ENCODE peak calls at places on chromosomes 3 and 15, in four cellular contexts. Y is K562, D is GM12891, G is GM12878. Q is an unnamed sample.

GRCh38 chr15:96247631-96248305 is 82.7 kb upstream of the NR2F2 start:
- DNase-seq in Y (no peak), D (no peak), G (no peak), Q (no peak)

GRCh38 chr3:31275038-31275562 is 257.6 kb upstream of the STT3B start:
- DNase-seq in Y (no peak), D (no peak), G (no peak), Q (no peak)

GRCh38 chr3:195086341-195086740 is 184.6 kb downstream of the XXYLT1 start:
- DNase-seq in Y (no peak), D (no peak), G (no peak), Q (no peak)

GRCh38 chr3:184154909-184155643 is at the start of gene DVL3:
- DNase-seq in Y (peak), D (peak), G (no peak), Q (peak)

GRCh38 chr3:128794067-128794768 is 68.2 kb downstream of the RAB7A start:
- DNase-seq in Y (no peak), D (no peak), G (no peak), Q (no peak)

GRCh38 chr3:45140392-45140791 is 5.8 kb downstream of the CDCP1 start:
- DNase-seq in Y (no peak), D (no peak), G (no peak), Q (no peak)

GRCh38 chr3:178808748-178809147 is 262.9 kb downstream of the ZMAT3 start:
- DNase-seq in Y (no peak), D (no peak), G (no peak), Q (no peak)

GRCh38 chr3:109930592-109930991 is 593.2 kb upstream of the DPPA4 start:
- DNase-seq in Y (no peak), D (no peak), G (no peak), Q (no peak)

GRCh38 chr15:91278956-91279355 is 178.9 kb downstream of the SV2B start:
- DNase-seq in Y (no peak), D (no peak), G (no peak), Q (no peak)

GRCh38 chr3:143596957-143597642 is 251.2 kb downstream of the SLC9A9 start:
- DNase-seq in Y (peak), D (no peak), G (no peak), Q (no peak)

GRCh38 chr3:188439080-188439479 is 285.1 kb downstream of the LPP start:
- DNase-seq in Y (no peak), D (no peak), G (no peak), Q (no peak)

GRCh38 chr3:1348547-1348946 is 255.7 kb downstream of the CNTN6 start:
- DNase-seq in Y (no peak), D (no peak), G (no peak), Q (no peak)

GRCh38 chr3:54146383-54147239 is 24.3 kb downstream of the CACNA2D3 start:
- DNase-seq in Y (peak), D (peak), G (no peak), Q (peak)

GRCh38 chr15:72117448-72117697 is 577 bp downstream of the MYO9A start:
- DNase-seq in Y (peak), D (peak), G (no peak), Q (peak)

GRCh38 chr15:51100785-51101489 is 6.2 kb upstream of the TNFAIP8L3 start:
- DNase-seq in Y (no peak), D (no peak), G (no peak), Q (no peak)

GRCh38 chr15:43218908-43219706 is 1.7 kb downstream of the EPB42 start:
- DNase-seq in Y (peak), D (no peak), G (no peak), Q (no peak)

GRCh38 chr3:127542441-127542952 is 48.0 kb downstream of the TPRA1 start:
- DNase-seq in Y (no peak), D (no peak), G (no peak), Q (no peak)

GRCh38 chr3:127067116-127067910 is 84.4 kb downstream of the PLXNA1 start:
- DNase-seq in Y (no peak), D (no peak), G (no peak), Q (no peak)

GRCh38 chr3:132083583-132084372 is 49.0 kb upstream of the CPNE4 start:
- DNase-seq in Y (no peak), D (no peak), G (no peak), Q (no peak)

DNA sequence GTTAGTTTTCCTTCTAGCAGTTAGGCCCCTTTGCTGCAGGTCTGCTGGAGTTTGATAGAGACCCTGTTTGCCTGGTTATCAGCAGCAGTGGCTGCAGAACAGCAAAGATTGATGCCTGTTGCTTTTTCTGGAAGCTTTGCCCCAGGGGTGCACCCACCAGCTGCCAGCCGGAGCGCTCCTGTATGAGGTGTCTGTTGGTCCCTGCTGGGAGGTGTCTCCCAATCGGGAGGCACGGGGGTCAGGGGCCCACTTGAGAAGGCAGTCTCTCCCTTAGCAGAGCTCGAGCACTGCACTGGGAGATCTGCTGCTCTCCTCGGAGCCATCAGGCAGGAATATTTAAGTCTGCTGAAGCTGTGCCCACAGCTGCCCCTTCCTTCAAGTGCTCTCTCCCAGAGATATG is 825.3 kb upstream of the GRM7 start:
- DNase-seq in Y (no peak), D (no peak), G (no peak), Q (no peak)
- TF ChIP-seq POLR2AphosphoS5 in Y (no peak), D (no peak), G (no peak), Q (no peak)

GRCh38 chr3:51535146-51536019 is 3.1 kb upstream of the RAD54L2 start:
- DNase-seq in Y (no peak), D (no peak), G (no peak), Q (no peak)

GRCh38 chr3:51539291-51539891 is 872 bp downstream of the RAD54L2 start:
- DNase-seq in Y (peak), D (peak), G (no peak), Q (peak)

GRCh38 chr3:51544011-51544775 is 5.7 kb downstream of the RAD54L2 start:
- DNase-seq in Y (no peak), D (no peak), G (no peak), Q (no peak)

GRCh38 chr3:51538115-51538458 is 432 bp upstream of the RAD54L2 start:
- DNase-seq in Y (no peak), D (no peak), G (no peak), Q (no peak)

GRCh38 chr3:51538459-51539290 is at the start of gene RAD54L2:
- DNase-seq in Y (peak), D (peak), G (peak), Q (peak)
- TF ChIP-seq POLR2A in Y (peak), D (peak), G (peak), Q (peak)

GRCh38 chr15:79170256-79170664 is 79.7 kb upstream of the RASGRF1 start:
- DNase-seq in Y (no peak), D (no peak), G (no peak), Q (no peak)

GRCh38 chr15:79176151-79176550 is 85.6 kb upstream of the RASGRF1 start:
- DNase-seq in Y (no peak), D (no peak), G (no peak), Q (no peak)

GRCh38 chr15:79171320-79172031 is 80.9 kb upstream of the RASGRF1 start:
- DNase-seq in Y (no peak), D (no peak), G (no peak), Q (no peak)

GRCh38 chr15:79172032-79172481 is 81.5 kb upstream of the RASGRF1 start:
- DNase-seq in Y (peak), D (no peak), G (no peak), Q (no peak)

DNA sequence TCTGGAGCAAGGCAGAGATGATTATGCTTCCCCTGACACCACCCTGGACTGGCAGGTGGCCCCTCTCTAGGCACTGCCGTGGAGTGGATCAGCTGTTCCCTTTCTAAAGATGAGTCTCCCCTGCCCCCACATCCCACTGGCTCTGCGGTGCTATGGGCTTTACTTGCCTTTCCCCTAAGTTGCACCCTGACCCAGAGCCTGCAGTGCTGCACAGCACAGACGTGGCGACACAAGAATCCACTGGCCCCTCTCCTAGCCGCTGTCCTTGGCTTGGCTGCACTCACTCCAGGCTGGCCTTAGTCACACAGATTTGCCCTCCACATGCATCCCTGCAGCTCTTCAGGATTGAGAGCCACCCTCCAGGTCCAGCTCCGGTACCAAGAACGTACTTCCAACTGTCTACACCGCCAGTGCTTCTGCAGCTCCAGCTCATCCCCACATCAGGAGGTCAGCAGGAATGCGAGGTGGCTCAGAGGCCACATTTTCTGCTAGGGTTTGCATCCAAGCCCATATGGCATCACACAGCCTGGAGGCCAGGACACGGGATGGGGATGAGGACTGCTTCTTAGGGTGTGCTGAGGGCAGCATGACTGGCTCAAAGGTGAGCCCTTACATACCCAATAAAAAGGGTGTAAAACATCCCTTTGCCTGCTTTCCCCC is 82.4 kb upstream of the RASGRF1 start:
- DNase-seq in Y (no peak), D (no peak), G (no peak), Q (no peak)
- TF ChIP-seq TAF1 in Y (no peak), D (no peak), G (no peak), Q (no peak)

GRCh38 chr3:192408007-192408655 is 319.2 kb downstream of the FGF12 start:
- DNase-seq in Y (no peak), D (peak), G (no peak), Q (no peak)
- TF ChIP-seq POLR2AphosphoS5 in Y (no peak), D (no peak), G (no peak), Q (no peak)

DNA sequence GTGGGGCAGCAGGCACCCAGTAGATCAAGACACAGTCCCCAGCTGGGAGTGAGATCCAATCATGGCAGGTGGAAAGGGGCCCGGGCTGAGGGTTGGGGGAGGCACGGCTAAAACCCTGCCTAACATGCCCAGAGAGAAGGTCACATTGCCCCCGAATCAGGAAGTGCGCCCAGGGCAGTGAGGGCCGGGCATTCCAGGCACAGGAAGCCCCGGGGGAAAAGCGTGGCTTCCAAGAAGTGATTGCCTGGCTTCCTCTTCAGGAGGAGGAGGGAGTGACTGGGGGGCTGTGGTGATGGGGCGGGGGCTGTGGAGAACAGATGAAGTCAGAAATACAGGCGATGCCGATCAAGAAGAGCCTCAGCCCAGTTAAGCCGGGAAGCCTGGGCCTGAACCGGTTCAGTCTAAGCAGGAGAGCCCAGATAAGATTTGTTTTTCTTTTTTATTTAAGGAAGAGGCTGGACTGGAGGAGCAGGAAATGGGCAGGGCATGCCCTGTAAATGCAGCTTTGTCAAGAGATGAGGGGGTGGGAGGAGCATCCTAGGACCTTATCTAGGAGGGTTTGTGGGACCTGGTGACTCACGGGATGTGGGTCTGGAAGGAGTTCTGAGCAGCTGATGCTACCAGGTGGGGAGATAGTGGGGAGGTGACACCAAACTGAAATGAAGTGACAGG is 83.9 kb downstream of the CHSY1 start:
- DNase-seq in Y (peak), D (peak), G (no peak), Q (no peak)
- TF ChIP-seq POLR2A in Y (peak), D (no peak), G (no peak), Q (no peak)

GRCh38 chr3:64417816-64418215 is 192.6 kb upstream of the PRICKLE2 start:
- DNase-seq in Y (no peak), D (no peak), G (peak), Q (no peak)
- TF ChIP-seq TAF1 in Y (no peak), D (no peak), G (no peak), Q (no peak)

GRCh38 chr3:37130448-37130847 is 43.9 kb downstream of the LRRFIP2 start:
- DNase-seq in Y (no peak), D (no peak), G (no peak), Q (no peak)

GRCh38 chr3:37127340-37127739 is 47.0 kb downstream of the LRRFIP2 start:
- DNase-seq in Y (no peak), D (no peak), G (no peak), Q (no peak)

GRCh38 chr3:37129871-37130270 is 44.5 kb downstream of the LRRFIP2 start:
- DNase-seq in Y (no peak), D (no peak), G (no peak), Q (no peak)

GRCh38 chr3:37132334-37132733 is 42.0 kb downstream of the LRRFIP2 start:
- DNase-seq in Y (no peak), D (no peak), G (no peak), Q (no peak)

GRCh38 chr3:37130984-37131975 is 43.1 kb downstream of the LRRFIP2 start:
- DNase-seq in Y (no peak), D (no peak), G (no peak), Q (no peak)
- TF ChIP-seq POLR2AphosphoS5 in Y (no peak), D (no peak), G (no peak), Q (no peak)

DNA sequence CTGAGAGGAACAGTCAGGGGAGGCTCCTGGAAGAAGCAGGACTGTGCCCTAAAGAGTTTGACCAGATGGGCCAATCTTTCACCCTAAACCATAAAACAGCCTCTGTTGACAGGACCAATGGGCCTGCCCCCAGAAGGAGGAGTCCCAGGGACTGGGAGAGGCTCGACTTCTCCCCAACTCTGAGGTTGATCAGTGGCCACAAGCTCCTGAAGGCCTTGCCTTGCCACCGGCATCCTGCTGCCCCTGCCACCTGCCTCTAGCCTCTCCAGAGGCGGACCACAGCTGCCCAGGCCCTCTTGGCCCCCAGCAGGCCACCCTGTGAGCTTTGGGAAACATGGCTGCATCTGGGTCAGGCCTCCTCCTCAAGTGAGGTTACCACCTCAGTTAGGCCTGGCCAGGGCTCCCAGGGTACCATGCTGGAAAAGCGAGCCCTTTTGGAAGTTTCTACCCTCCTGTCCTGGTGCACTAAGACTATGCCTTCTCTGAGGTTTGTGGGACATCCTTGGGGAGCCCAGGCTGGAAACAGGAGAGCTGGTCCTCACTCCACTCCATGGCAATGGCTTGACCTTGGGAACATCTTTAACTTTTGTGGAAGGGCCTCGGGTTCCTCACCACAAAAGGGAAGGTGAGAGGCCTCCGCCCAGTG is 2.9 kb downstream of the VIPR1 start:
- DNase-seq in Y (no peak), D (no peak), G (no peak), Q (no peak)
- TF ChIP-seq POLR2A in Y (no peak), D (no peak), G (no peak), Q (no peak)

GRCh38 chr3:292038-292437 is 95.5 kb downstream of the CHL1 start:
- DNase-seq in Y (no peak), D (no peak), G (no peak), Q (no peak)

GRCh38 chr3:291028-291427 is 94.5 kb downstream of the CHL1 start:
- DNase-seq in Y (no peak), D (no peak), G (no peak), Q (no peak)

GRCh38 chr3:284316-284715 is 87.8 kb downstream of the CHL1 start:
- DNase-seq in Y (no peak), D (no peak), G (no peak), Q (no peak)

GRCh38 chr3:294096-294495 is 97.5 kb downstream of the CHL1 start:
- DNase-seq in Y (no peak), D (no peak), G (no peak), Q (no peak)

DNA sequence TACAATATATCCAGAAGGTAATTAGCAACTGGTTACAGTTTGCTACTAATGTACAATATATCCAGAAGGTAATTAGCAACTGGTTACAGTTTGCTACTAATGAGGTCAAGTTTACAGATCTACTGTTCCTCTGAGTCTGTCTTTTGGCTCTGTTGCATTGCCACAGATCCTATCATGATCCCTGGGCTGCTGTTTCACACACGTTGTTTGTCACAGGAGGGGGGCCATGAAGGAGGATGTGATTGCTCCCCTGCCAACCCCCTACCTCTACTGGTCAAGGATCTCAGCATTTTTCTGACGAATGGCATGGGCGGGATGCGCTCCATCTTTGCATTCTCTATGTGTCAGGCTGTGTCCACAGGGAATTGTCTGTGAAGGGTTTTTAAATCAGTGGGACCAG is 91.8 kb downstream of the CHL1 start:
- DNase-seq in Y (no peak), D (no peak), G (no peak), Q (no peak)
- TF ChIP-seq TAF1 in Y (no peak), D (no peak), G (no peak), Q (no peak)

DNA sequence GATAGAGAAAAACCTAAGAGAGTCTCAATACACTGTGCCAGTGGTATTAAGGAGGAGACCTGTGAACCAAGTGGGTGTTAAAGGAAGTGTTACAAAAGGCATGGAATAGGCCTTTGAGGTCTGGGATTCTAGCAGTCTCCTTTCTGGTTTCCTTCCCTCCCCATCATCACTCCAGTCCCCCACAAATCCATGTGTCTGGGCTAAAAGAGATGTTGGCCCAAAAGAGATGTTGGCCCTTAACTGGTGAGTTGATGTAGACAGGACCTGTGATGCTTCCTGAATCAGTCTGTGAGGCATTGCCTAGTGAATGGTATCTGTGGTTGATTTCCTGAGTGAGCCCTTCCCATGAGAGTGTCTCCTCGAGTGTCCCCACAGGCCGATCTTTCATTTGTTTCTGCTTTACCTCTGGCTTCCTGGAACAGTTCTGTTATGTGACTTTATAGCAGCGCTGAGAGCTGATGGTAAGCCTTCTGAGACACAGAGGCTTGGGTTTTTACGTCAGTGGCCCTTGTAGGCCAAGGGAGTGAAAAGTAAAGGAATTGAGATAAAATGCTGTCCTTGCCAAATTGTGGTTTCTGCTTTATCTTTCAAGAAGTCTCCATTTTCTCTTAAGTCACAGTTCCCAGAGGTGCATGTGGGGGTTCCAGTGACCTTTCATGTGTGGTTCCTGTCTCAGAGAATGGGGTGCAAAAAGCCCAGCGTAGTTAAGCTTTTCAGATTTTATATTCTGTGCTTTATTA is 87.8 kb downstream of the KLHL25 start:
- DNase-seq in Y (no peak), D (no peak), G (peak), Q (no peak)
- TF ChIP-seq POLR2AphosphoS5 in Y (no peak), D (peak), G (peak), Q (peak)

Q was measured in GM12892.